ENCODE peak calls at places on chromosomes 6 and 20, in seven cellular contexts. C is HepG2, O is fibroblast of lung, U is DND-41, F is endothelial cell of umbilical vein, H is PC-9, P is mammary epithelial cell. A is an unnamed sample.

GRCh38 chr6:37648465-37649330 is 49.0 kb downstream of the MDGA1 start:
- DNase-seq in C (no peak), P (no peak), F (no peak), U (peak; percentile 14), H (peak; percentile 78), O (no peak), A (no peak)

GRCh38 chr6:166381733-166382499 is 824 bp downstream of the MPC1 start:
- DNase-seq in O (peak; percentile 48), H (no peak), P (peak; percentile 72), U (peak; percentile 73), F (peak; percentile 31), C (peak; percentile 58), A (peak; percentile 64)

GRCh38 chr6:166898910-166899309 is 57.4 kb downstream of the RNASET2 start:
- DNase-seq in C (no peak), F (no peak), P (no peak), O (no peak), H (no peak), U (no peak), A (no peak)

GRCh38 chr6:112636650-112637260 is 289.6 kb downstream of the RFPL4B start:
- DNase-seq in C (no peak), P (no peak), O (peak; percentile 90), H (no peak), U (no peak), F (no peak), A (no peak)

GRCh38 chr20:45828589-45828988 is 1.5 kb upstream of the TNNC2 start:
- DNase-seq in H (no peak), U (no peak), O (no peak), F (no peak), P (no peak), C (no peak), A (no peak)

GRCh38 chr6:135586844-135587243 is 89.3 kb upstream of the AHI1 start:
- DNase-seq in H (no peak), F (no peak), P (no peak), U (no peak), O (peak; percentile 95), C (no peak), A (peak; percentile 94)

GRCh38 chr20:38190936-38191371 is 25.9 kb upstream of the TGM2 start:
- DNase-seq in F (no peak), C (no peak), U (no peak), O (no peak), H (no peak), P (no peak), A (no peak)

GRCh38 chr6:54282186-54282585 is 26.1 kb upstream of the TINAG start:
- DNase-seq in O (peak; percentile 88), P (peak; percentile 70), U (no peak), H (no peak), C (no peak), F (peak; percentile 37), A (no peak)

GRCh38 chr6:4814212-4814611 is 38.0 kb downstream of the CDYL start:
- DNase-seq in P (no peak), H (no peak), U (no peak), C (no peak), F (no peak), O (no peak), A (peak; percentile 51)

GRCh38 chr20:51029556-51029955 is 6.6 kb upstream of the KCNG1 start:
- DNase-seq in C (no peak), H (no peak), F (no peak), U (no peak), P (no peak), O (no peak), A (no peak)

GRCh38 chr6:33189625-33190024 is 2.6 kb downstream of the COL11A2 start:
- DNase-seq in P (no peak), O (no peak), F (no peak), H (no peak), U (no peak), C (no peak), A (no peak)

GRCh38 chr6:52503853-52504777 is 72.7 kb downstream of the TRAM2 start:
- DNase-seq in F (peak; percentile 49), P (peak; percentile 99), O (peak; percentile 87), C (no peak), H (peak; percentile 98), U (no peak), A (no peak)

GRCh38 chr6:166343157-166343502 is 785 bp upstream of the SFT2D1 start:
- DNase-seq in O (peak; percentile 8), C (peak; percentile 28), P (peak; percentile 6), U (no peak), H (no peak), F (no peak), A (no peak)

GRCh38 chr6:111599259-111599658 is 6.4 kb downstream of the TRAF3IP2 start:
- DNase-seq in O (no peak), P (no peak), F (no peak), U (no peak), H (no peak), C (no peak), A (no peak)

GRCh38 chr20:45506927-45507820 is 8.2 kb downstream of the SPINT3 start:
- DNase-seq in O (no peak), P (peak; percentile 96), C (no peak), U (no peak), F (no peak), H (peak; percentile 86), A (peak; percentile 45)

GRCh38 chr20:47175501-47175900 is 181.0 kb downstream of the ZMYND8 start:
- DNase-seq in O (no peak), C (no peak), U (no peak), P (no peak), H (no peak), F (peak; percentile 86), A (no peak)

GRCh38 chr6:157635388-157636244 is 187.4 kb upstream of the SNX9 start:
- DNase-seq in P (no peak), O (peak; percentile 8), H (no peak), F (no peak), C (no peak), U (no peak), A (no peak)

GRCh38 chr6:138555294-138555988 is 56.1 kb upstream of the NHSL1 start:
- DNase-seq in U (no peak), H (peak; percentile 97), O (peak; percentile 64), F (peak; percentile 79), C (peak; percentile 79), P (peak; percentile 35), A (no peak)

GRCh38 chr20:62837091-62837490 is 20.2 kb downstream of the COL9A3 start:
- DNase-seq in C (no peak), F (no peak), O (no peak), H (no peak), P (no peak), U (no peak), A (no peak)

GRCh38 chr6:146912730-146913680 is 291.2 kb upstream of the STXBP5 start:
- DNase-seq in P (no peak), F (peak; percentile 35), O (peak; percentile 33), H (peak; percentile 44), U (no peak), C (no peak), A (no peak)

GRCh38 chr6:146914563-146915483 is 289.4 kb upstream of the STXBP5 start:
- DNase-seq in C (no peak), P (peak; percentile 90), O (peak; percentile 98), F (peak; percentile 98), U (no peak), H (peak; percentile 89), A (no peak)

GRCh38 chr6:146911635-146912034 is 292.6 kb upstream of the STXBP5 start:
- DNase-seq in P (no peak), U (no peak), O (no peak), F (no peak), C (no peak), H (no peak), A (no peak)

GRCh38 chr6:146915671-146916127 is 288.5 kb upstream of the STXBP5 start:
- DNase-seq in C (no peak), H (peak; percentile 47), F (peak; percentile 60), P (peak; percentile 67), O (peak; percentile 64), U (no peak), A (no peak)

DNA sequence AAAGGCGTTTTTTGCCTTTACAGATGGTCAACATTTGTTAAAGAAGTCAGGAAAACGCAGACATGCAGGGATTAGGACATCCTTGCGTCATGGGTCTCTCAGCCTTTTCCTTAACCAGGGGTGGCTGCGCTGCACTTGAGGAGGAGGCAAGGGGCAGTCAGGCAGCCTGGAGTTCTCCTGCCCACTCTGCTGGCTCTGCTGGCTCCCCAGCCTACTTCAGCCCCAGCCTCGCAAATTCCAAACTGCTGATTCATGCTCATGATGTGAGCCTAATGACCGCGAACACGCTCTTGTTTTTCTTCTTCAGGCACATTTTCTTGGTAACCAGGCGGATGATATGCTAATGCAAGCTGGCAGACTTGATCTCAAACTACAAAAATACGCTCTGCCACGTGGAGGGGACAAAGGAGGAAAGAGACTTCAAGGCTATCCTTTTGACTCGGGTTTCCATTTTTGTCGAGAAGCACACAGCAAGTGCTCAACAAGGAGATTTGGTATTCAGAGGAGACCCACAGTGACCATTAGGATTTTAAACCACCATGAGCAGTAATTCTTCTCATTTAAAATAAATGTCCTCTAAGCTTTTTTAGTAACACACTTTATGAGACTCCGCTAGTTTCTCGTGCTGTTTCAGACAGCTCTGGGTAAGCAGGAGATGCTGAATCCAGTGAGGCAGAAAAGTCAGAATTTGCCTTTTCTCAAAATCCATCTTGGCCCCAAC is 290.2 kb upstream of the STXBP5 start:
- DNase-seq in C (peak; percentile 33), U (no peak), F (peak; percentile 98), H (peak; percentile 93), O (peak; percentile 100), P (peak; percentile 92), A (no peak)
- TF ChIP-seq CTCF in C (no peak), U (no peak), F (no peak), H (no peak), O (no peak), P (no peak), A (no peak)

GRCh38 chr6:99993533-99994251 is at the start of gene MCHR2:
- DNase-seq in O (no peak), F (no peak), P (no peak), H (no peak), C (no peak), U (no peak), A (no peak)
- TF ChIP-seq EZH2 in O (peak; percentile 47), F (peak; percentile 76), P (no peak), H (no peak), C (no peak), U (no peak), A (no peak)

GRCh38 chr6:31203345-31203979 is 33.0 kb upstream of the POU5F1 start:
- DNase-seq in P (peak; percentile 85), F (no peak), O (peak; percentile 80), C (peak; percentile 75), H (peak; percentile 98), U (peak; percentile 65), A (peak; percentile 85)
- H3K4me2 ChIP-seq in P (peak overlapping the region; percentile 83), F (peak overlapping the region; percentile 88), O (peak overlapping the region; percentile 90), C (peak overlapping the region; percentile 83), H (peak overlapping the region; percentile 84), U (peak overlapping the region; percentile 73), A (peak overlapping the region; percentile 93)

DNA sequence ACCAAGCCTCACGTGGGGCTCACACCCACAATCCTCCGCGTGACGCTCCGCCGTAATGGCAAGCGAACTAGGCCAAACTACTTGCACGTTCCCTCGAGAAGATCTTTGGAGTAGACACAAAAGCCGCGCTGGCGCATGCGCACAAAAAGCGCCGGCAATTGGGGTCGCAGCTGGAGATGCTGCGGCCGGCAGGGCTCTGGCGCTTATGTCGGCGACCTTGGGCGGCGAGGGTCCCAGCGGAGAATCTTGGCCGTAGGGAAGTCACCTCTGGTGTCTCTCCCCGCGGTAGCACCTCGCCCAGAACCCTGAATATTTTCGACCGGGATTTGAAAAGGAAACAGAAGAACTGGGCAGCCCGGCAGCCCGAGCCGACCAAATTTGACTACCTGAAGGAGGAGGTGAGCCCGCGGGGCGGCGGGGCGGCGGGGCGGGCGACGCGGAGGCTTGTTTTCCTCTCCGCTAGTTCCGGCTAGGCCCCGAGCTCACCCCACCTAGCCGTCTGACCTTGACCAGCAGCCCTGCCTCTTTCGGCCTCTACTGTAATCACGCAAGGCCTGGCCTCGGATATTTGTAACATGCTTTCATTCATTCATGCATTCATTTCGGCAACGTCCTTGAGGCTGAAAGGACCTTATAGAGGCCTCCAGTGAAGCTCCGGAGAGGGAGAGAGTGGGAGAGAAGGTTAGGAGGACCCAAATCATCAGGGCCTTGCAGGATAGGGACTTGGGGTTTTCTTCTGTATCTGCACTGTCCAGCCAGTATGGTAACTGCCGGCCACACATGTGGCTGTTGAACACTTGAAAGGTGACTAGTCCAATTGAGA is at the start of the genes ESF1 and NDUFAF5:
- DNase-seq in O (peak; percentile 98), P (peak; percentile 97), C (peak; percentile 99), H (peak; percentile 93), F (peak; percentile 98), U (peak; percentile 98), A (peak; percentile 98)
- TF ChIP-seq CTCF in O (no peak), P (no peak), C (peak; percentile 42), H (no peak), F (no peak), U (no peak), A (no peak)